ENCODE peak calls at places on chromosomes 16 and 17, in eight cellular contexts. V, Q, K, I, D, T, J and R are unnamed samples.

GRCh38 chr17:81388612-81389367 is 6.5 kb upstream of the BAHCC1 start:
- DNase-seq in V (no peak), Q (no peak), K (no peak), I (no peak), D (no peak), T (no peak), J (no peak), R (no peak)

GRCh38 chr16:4059969-4060368 is 56.3 kb downstream of the ADCY9 start:
- DNase-seq in V (no peak), Q (no peak), K (no peak), I (no peak), D (no peak), T (no peak), J (no peak), R (no peak)

GRCh38 chr17:83072600-83073358 is 6.6 kb upstream of the METRNL start:
- DNase-seq in V (no peak), Q (no peak), K (no peak), I (no peak), D (no peak), T (no peak), J (no peak), R (no peak)

GRCh38 chr16:13436641-13437423 is 483.1 kb upstream of the ERCC4 start:
- DNase-seq in V (no peak), Q (no peak), K (no peak), I (no peak), D (no peak), T (no peak), J (peak; percentile 2), R (peak; percentile 23)

GRCh38 chr16:11462036-11462435 is 116.8 kb downstream of the RMI2 start:
- DNase-seq in V (no peak), Q (no peak), K (no peak), I (no peak), D (no peak), T (no peak), J (no peak), R (no peak)

GRCh38 chr17:71375948-71376347 is 744.9 kb upstream of the SOX9 start:
- DNase-seq in V (no peak), Q (no peak), K (no peak), I (no peak), D (no peak), T (no peak), J (no peak), R (no peak)

GRCh38 chr17:57195790-57196460 is 60.4 kb upstream of the MSI2 start:
- DNase-seq in V (no peak), Q (no peak), K (no peak), I (no peak), D (no peak), T (no peak), J (peak; percentile 87), R (peak; percentile 94)

GRCh38 chr16:83692224-83692623 is 115.6 kb upstream of the HSBP1 start:
- DNase-seq in V (no peak), Q (no peak), K (no peak), I (no peak), D (no peak), T (no peak), J (no peak), R (no peak)

GRCh38 chr16:85935957-85936760 is 37.2 kb downstream of the IRF8 start:
- DNase-seq in V (no peak), Q (no peak), K (no peak), I (no peak), D (no peak), T (no peak), J (no peak), R (no peak)

GRCh38 chr16:19389246-19389645 is 28.4 kb upstream of the TMC5 start:
- DNase-seq in V (peak; percentile 83), Q (peak; percentile 27), K (no peak), I (no peak), D (no peak), T (peak; percentile 85), J (peak; percentile 56), R (peak; percentile 73)

GRCh38 chr17:4090898-4091297 is 51.9 kb downstream of the ZZEF1 start:
- DNase-seq in V (no peak), Q (no peak), K (no peak), I (no peak), D (peak; percentile 47), T (no peak), J (no peak), R (no peak)

GRCh38 chr17:2068589-2069051 is 13.7 kb downstream of the HIC1 start:
- DNase-seq in V (peak; percentile 56), Q (no peak), K (no peak), I (no peak), D (no peak), T (no peak), J (peak; percentile 61), R (no peak)

GRCh38 chr16:56462064-56462796 is 10.9 kb downstream of the OGFOD1 start:
- DNase-seq in V (no peak), Q (no peak), K (no peak), I (no peak), D (no peak), T (no peak), J (no peak), R (no peak)

GRCh38 chr16:83727018-83727417 is 80.8 kb upstream of the HSBP1 start:
- DNase-seq in V (no peak), Q (no peak), K (no peak), I (no peak), D (peak; percentile 80), T (no peak), J (no peak), R (no peak)

GRCh38 chr17:51305182-51305581 is 44.8 kb downstream of the UTP18 start:
- DNase-seq in V (no peak), Q (no peak), K (no peak), I (no peak), D (no peak), T (no peak), J (no peak), R (no peak)

GRCh38 chr16:1363501-1364041 is 11.8 kb downstream of the GNPTG start:
- DNase-seq in V (peak; percentile 84), Q (no peak), K (no peak), I (no peak), D (no peak), T (peak; percentile 77), J (peak; percentile 23), R (peak; percentile 65)

GRCh38 chr17:8318010-8318409 is 8.0 kb downstream of the ARHGEF15 start:
- DNase-seq in V (no peak), Q (no peak), K (no peak), I (no peak), D (no peak), T (no peak), J (no peak), R (no peak)

GRCh38 chr16:67652578-67653130 is 7.4 kb downstream of the ACD start:
- DNase-seq in V (peak; percentile 58), Q (no peak), K (no peak), I (no peak), D (no peak), T (no peak), J (no peak), R (no peak)

GRCh38 chr16:87703071-87703470 is 62.7 kb downstream of the KLHDC4 start:
- DNase-seq in V (no peak), Q (no peak), K (no peak), I (no peak), D (no peak), T (no peak), J (no peak), R (no peak)
- TF ChIP-seq CTCF in V (no peak), Q (no peak), K (no peak), I (no peak), D (no peak), T (no peak), J (no peak), R (no peak)

DNA sequence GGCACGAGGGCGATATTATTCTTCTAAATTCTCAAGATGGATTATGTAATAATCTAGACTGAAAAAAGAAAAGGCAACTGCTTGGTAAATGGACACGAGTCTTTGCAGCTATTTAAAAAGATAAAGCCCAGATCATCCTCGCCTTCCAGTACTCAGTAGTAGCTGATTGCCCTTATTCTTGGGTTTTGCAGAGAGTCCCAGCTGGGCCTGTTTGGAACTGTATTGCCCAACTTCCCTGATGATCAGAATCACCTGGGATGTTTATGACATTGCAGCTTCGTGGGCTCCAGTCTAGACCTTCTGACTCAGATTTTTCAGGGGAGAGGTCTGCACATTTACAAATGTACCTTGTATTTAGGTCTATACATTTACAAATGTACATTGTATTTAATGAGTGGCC is 213.5 kb downstream of the RAB11FIP4 start:
- DNase-seq in V (no peak), Q (no peak), K (no peak), I (no peak), D (no peak), T (no peak), J (no peak), R (no peak)
- TF ChIP-seq CTCF in V (no peak), Q (no peak), K (no peak), I (no peak), D (no peak), T (no peak), J (no peak), R (no peak)

DNA sequence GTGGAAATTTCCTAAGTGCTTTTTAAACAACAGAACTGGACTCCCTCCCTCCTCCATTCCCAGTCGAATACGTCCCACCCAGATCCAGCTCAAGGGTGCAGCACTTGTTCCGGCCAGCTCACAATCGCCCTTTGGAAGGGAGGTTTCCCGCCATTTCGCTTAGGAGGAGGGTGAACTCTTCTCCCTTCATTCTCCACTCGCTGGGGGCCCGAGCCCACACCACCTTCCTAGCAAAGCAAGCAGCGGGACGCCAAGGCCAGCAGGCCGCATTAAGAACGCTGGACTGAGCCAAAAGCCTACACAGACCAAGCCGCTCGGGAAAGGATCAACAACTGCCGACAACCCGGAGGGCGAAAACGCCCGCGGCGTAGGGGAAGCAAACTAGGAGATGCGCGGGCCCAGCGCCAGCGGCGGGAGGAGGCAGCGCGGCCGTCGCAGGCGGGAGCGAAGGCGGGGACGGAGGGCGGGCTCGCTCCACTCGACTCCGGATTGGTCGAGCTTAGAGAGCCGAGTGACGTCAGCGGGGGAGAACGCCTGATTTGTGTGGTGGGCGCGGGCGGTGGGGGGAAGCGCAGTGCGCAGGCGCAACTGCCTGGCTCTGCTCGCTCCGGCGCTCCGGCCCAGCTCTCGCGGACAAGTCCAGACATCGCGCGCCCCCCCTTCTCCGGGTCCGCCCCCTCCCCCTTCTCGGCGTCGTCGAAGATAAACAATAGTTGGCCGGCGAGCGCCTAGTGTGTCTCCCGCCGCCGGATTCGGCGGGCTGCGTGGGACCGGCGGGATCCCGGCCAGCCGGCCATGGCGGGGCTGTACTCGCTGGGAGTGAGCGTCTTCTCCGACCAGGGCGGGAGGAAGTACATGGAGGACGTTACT is at the start of gene PPM1D:
- DNase-seq in V (peak; percentile 99), Q (peak; percentile 99), K (peak; percentile 98), I (peak; percentile 98), D (peak; percentile 92), T (peak; percentile 100), J (peak; percentile 91), R (peak; percentile 99)
- TF ChIP-seq CTCF in V (no peak), Q (no peak), K (no peak), I (no peak), D (no peak), T (no peak), J (no peak), R (no peak)

DNA sequence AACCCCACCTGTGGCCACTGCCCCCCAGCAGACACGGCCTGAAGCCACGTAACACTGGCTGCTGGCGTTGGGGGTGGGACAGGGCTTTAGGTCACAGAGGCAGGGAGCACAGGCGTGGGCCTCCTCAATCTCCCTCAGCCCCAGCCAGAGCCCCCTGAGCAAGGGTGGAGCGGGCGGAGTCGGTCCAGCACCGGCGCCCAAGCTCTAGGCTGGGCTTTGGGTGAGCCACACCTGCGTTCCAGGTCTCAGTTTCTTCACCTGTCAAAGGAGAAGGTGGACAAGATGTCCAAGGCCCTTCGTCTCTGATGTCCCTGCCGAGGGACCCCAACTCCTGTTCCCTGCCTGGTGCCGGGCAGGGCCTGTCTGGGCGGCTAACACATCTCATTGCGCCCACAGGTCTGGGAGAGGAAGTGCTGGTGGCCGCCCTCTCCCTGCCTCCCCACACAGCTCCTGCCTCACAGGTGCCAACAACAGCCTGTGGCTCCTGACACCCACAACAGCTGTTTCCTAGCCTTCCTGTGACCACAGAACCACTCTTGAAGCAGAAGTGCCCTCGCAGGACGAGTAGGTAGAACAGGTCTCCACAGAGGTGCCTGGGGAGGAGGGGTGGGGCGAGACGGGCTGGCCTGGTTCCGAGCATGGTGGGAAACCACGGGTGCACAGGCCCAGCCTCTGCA is 12.0 kb downstream of the FAM83G start:
- DNase-seq in V (no peak), Q (no peak), K (no peak), I (no peak), D (no peak), T (peak; percentile 81), J (no peak), R (no peak)
- TF ChIP-seq CTCF in V (no peak), Q (no peak), K (no peak), I (no peak), D (no peak), T (no peak), J (no peak), R (no peak)